ENCODE peak calls at places on chromosomes 6 and 20, in seven cellular contexts. H, B, V, E, W, J and N are unnamed samples.

GRCh38 chr20:21166801-21167200 is 40.9 kb downstream of the KIZ start:
- DNase-seq in E (no peak), J (no peak), W (no peak), V (no peak), B (no peak), H (no peak), N (no peak)

GRCh38 chr6:78810146-78810545 is 57.2 kb upstream of the IRAK1BP1 start:
- DNase-seq in V (no peak), H (peak), E (no peak), B (no peak), J (peak), W (peak), N (no peak)

GRCh38 chr6:109713097-109713496 is 22.0 kb downstream of the FIG4 start:
- DNase-seq in W (no peak), V (no peak), H (no peak), E (no peak), J (no peak), B (no peak), N (no peak)

GRCh38 chr6:89818977-89819335 is 638 bp downstream of the MDN1 start:
- DNase-seq in J (peak), B (no peak), E (no peak), W (peak), V (no peak), H (peak), N (no peak)

GRCh38 chr6:70638468-70638867 is 29.2 kb upstream of the SMAP1 start:
- DNase-seq in V (no peak), J (no peak), W (no peak), B (no peak), E (no peak), H (no peak), N (no peak)

GRCh38 chr6:125855783-125856182 is 65.0 kb downstream of the NCOA7 start:
- DNase-seq in J (no peak), W (no peak), B (no peak), H (no peak), V (no peak), E (no peak), N (no peak)

GRCh38 chr6:26223677-26224546 is 136.7 kb downstream of the HFE start:
- DNase-seq in E (no peak), W (peak), J (peak), B (peak), H (peak), V (peak), N (peak)

GRCh38 chr20:15491564-15491963 is 1081.7 kb downstream of the KIF16B start:
- DNase-seq in B (no peak), E (no peak), H (no peak), W (no peak), V (no peak), J (no peak), N (no peak)

GRCh38 chr6:113481441-113481840 is 375.7 kb upstream of the MARCKS start:
- DNase-seq in J (peak), B (no peak), V (no peak), E (no peak), H (no peak), W (no peak), N (no peak)

GRCh38 chr20:5001174-5002076 is at the start of gene SLC23A2:
- DNase-seq in V (peak), B (peak), E (peak), J (no peak), W (peak), H (peak), N (no peak)

GRCh38 chr20:22794200-22794599 is 209.8 kb upstream of the FOXA2 start:
- DNase-seq in H (no peak), V (no peak), W (no peak), B (no peak), J (no peak), E (no peak), N (no peak)

GRCh38 chr20:1465470-1466210 is 1.0 kb downstream of the NSFL1C start:
- DNase-seq in J (peak), B (no peak), E (no peak), V (no peak), W (no peak), H (no peak), N (no peak)

GRCh38 chr6:21111399-21111725 is 482.2 kb upstream of the SOX4 start:
- DNase-seq in B (no peak), E (no peak), V (no peak), H (no peak), W (no peak), J (peak), N (no peak)

GRCh38 chr6:47822856-47823554 is 41.2 kb downstream of the OPN5 start:
- DNase-seq in W (no peak), E (no peak), V (no peak), H (no peak), J (no peak), B (no peak), N (no peak)

GRCh38 chr6:122631571-122632249 is 21.5 kb downstream of the PKIB start:
- DNase-seq in V (no peak), J (no peak), H (no peak), E (no peak), B (no peak), W (no peak), N (no peak)

GRCh38 chr6:119157495-119157827 is 79.0 kb upstream of the FAM184A start:
- DNase-seq in B (no peak), V (no peak), H (no peak), W (no peak), J (no peak), E (no peak), N (no peak)

GRCh38 chr6:63634630-63635029 is 972 bp upstream of the PHF3 start:
- DNase-seq in E (no peak), H (no peak), B (no peak), W (peak), V (no peak), J (no peak), N (no peak)

GRCh38 chr6:138765896-138766487 is 7.6 kb upstream of the CCDC28A start:
- DNase-seq in V (no peak), J (peak), H (peak), W (peak), E (peak), B (no peak), N (peak)

GRCh38 chr6:21987501-21987957 is 309.3 kb downstream of the PRL start:
- DNase-seq in E (peak), H (peak), B (peak), W (peak), J (peak), V (peak), N (no peak)

GRCh38 chr20:58366016-58366415 is 23.0 kb upstream of the VAPB start:
- DNase-seq in H (no peak), W (no peak), J (no peak), E (no peak), V (no peak), B (no peak), N (no peak)

GRCh38 chr6:106300944-106301343 is 24.6 kb downstream of the ATG5 start:
- DNase-seq in E (no peak), V (no peak), J (peak), H (peak), B (no peak), W (no peak), N (no peak)